ENCODE peak calls at places on chromosomes 2 and 18, in ten cellular contexts. N is NCI-H1694; Z is KG1; K is mammary epithelial cell; E is mesothelial cell of epicardium; Y is ELR; G is adipocyte; M is stimulated activated CD4-positive, alpha-beta T cell treated with anti-CD3 and anti-CD28 coated beads, Interleukin-1b, Interleukin-23, amount 100 ng/mL, for 48 hours; Q is caudate nucleus; W is NCI-H1105 treated with DMSO at 0.1 percent for 48 hours. L is an unnamed sample.

GRCh38 chr2:168278424-168278888 is 31.1 kb upstream of the STK39 start:
- DNase-seq in M (no peak), Z (no peak), K (peak), G (peak), Q (no peak), E (no peak), N (no peak), Y (peak), W (peak), L (no peak)

GRCh38 chr18:10923225-10923624 is 226.1 kb downstream of the PIEZO2 start:
- DNase-seq in N (no peak), K (no peak), Y (no peak), E (no peak), G (peak), Z (no peak), M (no peak), Q (no peak), W (no peak), L (no peak)

GRCh38 chr2:205650450-205650849 is 31.9 kb upstream of the NRP2 start:
- DNase-seq in E (no peak), N (no peak), G (peak), Q (no peak), W (no peak), Z (no peak), Y (peak), K (peak), M (no peak), L (no peak)

GRCh38 chr18:8999872-9000271 is 102.6 kb upstream of the NDUFV2 start:
- DNase-seq in M (no peak), N (no peak), W (no peak), Z (no peak), G (no peak), K (no peak), E (no peak), Y (no peak), Q (no peak), L (no peak)

GRCh38 chr18:75775121-75775520 is 347.6 kb upstream of the SMIM21 start:
- DNase-seq in G (no peak), Y (no peak), E (no peak), W (no peak), K (no peak), Q (no peak), Z (no peak), M (no peak), N (no peak), L (no peak)

GRCh38 chr2:9205963-9206948 is at the start of gene ASAP2:
- DNase-seq in Y (peak), G (peak), Q (peak), K (peak), E (peak), Z (no peak), M (peak), N (peak), W (peak), L (peak)

GRCh38 chr2:212646698-212647097 is 108.1 kb upstream of the ERBB4 start:
- DNase-seq in W (no peak), G (peak), N (no peak), K (peak), M (no peak), Q (no peak), Z (no peak), E (no peak), Y (peak), L (no peak)

GRCh38 chr18:55404811-55405654 is 183.0 kb downstream of the TCF4 start:
- DNase-seq in N (no peak), Q (no peak), Z (no peak), E (no peak), W (no peak), Y (no peak), G (peak), M (no peak), K (no peak), L (no peak)

GRCh38 chr2:186718122-186718521 is 24.3 kb downstream of the FAM171B start:
- DNase-seq in Y (no peak), E (no peak), N (no peak), W (no peak), G (no peak), M (no peak), Q (no peak), Z (no peak), K (no peak), L (no peak)

GRCh38 chr18:11091746-11092145 is 57.6 kb downstream of the PIEZO2 start:
- DNase-seq in G (no peak), K (no peak), W (no peak), N (no peak), Q (no peak), Z (no peak), Y (peak), M (no peak), E (no peak), L (no peak)

GRCh38 chr18:40046596-40046995 is 1908.4 kb upstream of the PIK3C3 start:
- DNase-seq in M (no peak), Z (no peak), N (no peak), W (no peak), Y (no peak), E (no peak), Q (no peak), G (no peak), K (no peak), L (no peak)

GRCh38 chr2:43021791-43022500 is 204.5 kb downstream of the ZFP36L2 start:
- DNase-seq in W (no peak), N (no peak), E (no peak), Y (no peak), Q (peak), M (no peak), G (no peak), Z (no peak), K (peak), L (no peak)

GRCh38 chr2:62265116-62265515 is 69.2 kb downstream of the B3GNT2 start:
- DNase-seq in M (no peak), Z (no peak), K (no peak), N (no peak), W (no peak), G (no peak), Y (no peak), E (no peak), Q (no peak), L (no peak)

GRCh38 chr2:44952143-44952805 is 10.8 kb downstream of the SIX3 start:
- DNase-seq in Q (peak), Z (no peak), N (peak), K (peak), W (no peak), G (peak), M (peak), Y (peak), E (no peak), L (peak)

GRCh38 chr2:113283704-113284284 is 5.1 kb upstream of the PAX8 start:
- DNase-seq in E (no peak), Q (peak), G (peak), M (no peak), Y (peak), N (no peak), Z (no peak), W (no peak), K (peak), L (no peak)

GRCh38 chr2:72103161-72103560 is 44.5 kb downstream of the CYP26B1 start:
- DNase-seq in M (no peak), Z (no peak), N (no peak), W (no peak), G (no peak), Q (no peak), Y (no peak), K (no peak), E (no peak), L (no peak)

GRCh38 chr2:48250943-48251342 is 279.0 kb upstream of the STON1 start:
- DNase-seq in Z (no peak), Y (no peak), M (no peak), N (no peak), G (peak), K (peak), W (no peak), Q (no peak), E (no peak), L (no peak)

GRCh38 chr18:62024983-62025382 is 132.2 kb upstream of the RNF152 start:
- DNase-seq in G (no peak), Z (no peak), E (no peak), Q (no peak), M (no peak), Y (no peak), N (no peak), W (no peak), K (peak), L (no peak)

GRCh38 chr18:34001376-34001775 is 223.3 kb downstream of the NOL4 start:
- DNase-seq in E (no peak), Z (no peak), W (no peak), K (no peak), M (no peak), G (no peak), Y (no peak), Q (no peak), N (no peak), L (no peak)

GRCh38 chr2:5360081-5360480 is 332.1 kb upstream of the SOX11 start:
- DNase-seq in G (no peak), M (no peak), K (no peak), Y (no peak), W (no peak), E (no peak), Z (no peak), N (no peak), Q (no peak), L (no peak)

L was measured in activated naive CD8-positive, alpha-beta T cell treated with anti-CD3 and anti-CD28 coated beads for 36 hours.